ENCODE peak calls at places on chromosomes 6 and 20, in eight cellular contexts. R is CD8-positive, alpha-beta memory T cell; D is transverse colon; K is heart left ventricle; J is H9; E is cardiac muscle cell; I is iPS DF 6.9; L is neuronal stem cell. M is an unnamed sample. For H3K4me1, the result is how much of the 10 kb centered on the place peaks cover.

GRCh38 chr6:63963756-63964315 is 328.2 kb downstream of the PHF3 start:
- DNase-seq in R (no peak), D (no peak), K (no peak), J (no peak), E (no peak), I (no peak), L (no peak), M (no peak)

GRCh38 chr6:25193147-25193864 is 85.9 kb upstream of the CARMIL1 start:
- DNase-seq in R (no peak), D (no peak), K (peak), J (no peak), E (no peak), I (no peak), L (no peak), M (no peak)

GRCh38 chr6:389622-390021 is 1.9 kb upstream of the IRF4 start:
- DNase-seq in R (no peak), D (peak), K (no peak), J (no peak), E (no peak), I (no peak), L (no peak), M (no peak)

GRCh38 chr20:5001174-5002076 is at the start of gene SLC23A2:
- DNase-seq in R (peak), D (peak), K (peak), J (peak), E (peak), I (no peak), L (no peak), M (peak)

GRCh38 chr20:9301129-9302072 is 213.0 kb upstream of the LAMP5 start:
- DNase-seq in R (no peak), D (peak), K (no peak), J (no peak), E (no peak), I (no peak), L (no peak), M (no peak)

GRCh38 chr6:13760948-13761347 is 49.3 kb upstream of the RANBP9 start:
- DNase-seq in R (no peak), D (no peak), K (no peak), J (no peak), E (no peak), I (no peak), L (no peak), M (no peak)

GRCh38 chr6:41342241-41342640 is 6.8 kb downstream of the NCR2 start:
- DNase-seq in R (no peak), D (no peak), K (no peak), J (no peak), E (no peak), I (no peak), L (no peak), M (no peak)

GRCh38 chr6:52312461-52312860 is 27.9 kb upstream of the MCM3 start:
- DNase-seq in R (no peak), D (no peak), K (no peak), J (no peak), E (no peak), I (no peak), L (no peak), M (no peak)

GRCh38 chr6:18096423-18096822 is 26.1 kb downstream of the NHLRC1 start:
- DNase-seq in R (no peak), D (no peak), K (no peak), J (no peak), E (no peak), I (no peak), L (no peak), M (no peak)

GRCh38 chr6:138692058-138692977 is 81.3 kb upstream of the CCDC28A start:
- DNase-seq in R (peak), D (peak), K (peak), J (peak), E (peak), I (no peak), L (peak), M (peak)

GRCh38 chr6:4573958-4574481 is 202.2 kb upstream of the CDYL start:
- DNase-seq in R (no peak), D (no peak), K (no peak), J (peak), E (no peak), I (no peak), L (no peak), M (no peak)

GRCh38 chr20:51918561-51918960 is 116.2 kb upstream of the SALL4 start:
- DNase-seq in R (no peak), D (no peak), K (no peak), J (no peak), E (no peak), I (no peak), L (no peak), M (no peak)

GRCh38 chr6:128657181-128657580 is 136.8 kb upstream of the PTPRK start:
- DNase-seq in R (no peak), D (no peak), K (no peak), J (no peak), E (no peak), I (no peak), L (no peak), M (no peak)

GRCh38 chr6:110944681-110945151 is 13.8 kb upstream of the GTF3C6 start:
- DNase-seq in R (no peak), D (no peak), K (no peak), J (no peak), E (no peak), I (no peak), L (no peak), M (no peak)

GRCh38 chr6:14819840-14820420 is 425.9 kb upstream of the JARID2 start:
- DNase-seq in R (no peak), D (no peak), K (no peak), J (no peak), E (no peak), I (no peak), L (no peak), M (no peak)

GRCh38 chr6:91864911-91865310 is 1278.0 kb upstream of the MAP3K7 start:
- DNase-seq in R (no peak), D (no peak), K (no peak), J (no peak), E (no peak), I (no peak), L (no peak), M (no peak)

GRCh38 chr6:20366082-20366834 is 35.4 kb upstream of the E2F3 start:
- DNase-seq in R (peak), D (peak), K (no peak), J (no peak), E (no peak), I (no peak), L (no peak), M (peak)

GRCh38 chr20:10510216-10510615 is 75.1 kb downstream of the SLX4IP start:
- DNase-seq in R (no peak), D (no peak), K (no peak), J (no peak), E (no peak), I (no peak), L (no peak), M (no peak)

GRCh38 chr6:67608099-67608749 is 1026.9 kb upstream of the ADGRB3 start:
- DNase-seq in R (no peak), D (no peak), K (no peak), J (no peak), E (no peak), I (no peak), L (no peak), M (no peak)

GRCh38 chr20:33914871-33915270 is 78.8 kb upstream of the RALY start:
- DNase-seq in R (no peak), D (no peak), K (no peak), J (no peak), E (no peak), I (no peak), L (no peak), M (peak)

GRCh38 chr20:7108929-7109328 is 341.4 kb downstream of the BMP2 start:
- DNase-seq in R (no peak), D (no peak), K (no peak), J (no peak), E (no peak), I (no peak), L (no peak), M (no peak)

GRCh38 chr6:166112580-166112979 is 55.1 kb downstream of the TBXT start:
- DNase-seq in R (no peak), D (no peak), K (no peak), J (no peak), E (no peak), I (no peak), L (no peak), M (no peak)

GRCh38 chr20:62989201-62989601 is 17.6 kb downstream of the BHLHE23 start:
- DNase-seq in R (no peak), D (no peak), K (no peak), J (no peak), E (no peak), I (no peak), L (no peak), M (no peak)

GRCh38 chr6:13268914-13269532 is 59.3 kb downstream of the TBC1D7 start:
- DNase-seq in R (no peak), D (no peak), K (no peak), J (no peak), E (peak), I (no peak), L (no peak), M (no peak)

GRCh38 chr20:37877832-37878772 is 24.8 kb upstream of the VSTM2L start:
- DNase-seq in R (no peak), D (no peak), K (no peak), J (no peak), E (no peak), I (no peak), L (no peak), M (no peak)

GRCh38 chr20:3115190-3116107 is 30.9 kb upstream of the AVP start:
- DNase-seq in R (no peak), D (no peak), K (peak), J (peak), E (peak), I (no peak), L (peak), M (peak)

GRCh38 chr6:105482227-105482839 is 79.5 kb upstream of the PREP start:
- DNase-seq in R (no peak), D (peak), K (peak), J (no peak), E (peak), I (no peak), L (no peak), M (peak)

GRCh38 chr6:105482956-105483355 is 80.1 kb upstream of the PREP start:
- DNase-seq in R (no peak), D (no peak), K (no peak), J (no peak), E (no peak), I (no peak), L (no peak), M (no peak)

GRCh38 chr6:105474234-105474633 is 71.4 kb upstream of the PREP start:
- DNase-seq in R (no peak), D (no peak), K (no peak), J (no peak), E (no peak), I (no peak), L (no peak), M (no peak)

GRCh38 chr6:105476978-105477377 is 74.1 kb upstream of the PREP start:
- DNase-seq in R (no peak), D (no peak), K (no peak), J (no peak), E (no peak), I (no peak), L (no peak), M (no peak)
- H3K4me1 ChIP-seq in R (under half), D (under half), K (under half), J (under half), E (under half), I (under half), L (under half), M (under half)

GRCh38 chr6:69185276-69185675 is 550.2 kb downstream of the ADGRB3 start:
- DNase-seq in R (no peak), D (no peak), K (no peak), J (no peak), E (no peak), I (no peak), L (no peak), M (no peak)

GRCh38 chr6:69181964-69182363 is 546.9 kb downstream of the ADGRB3 start:
- DNase-seq in R (no peak), D (no peak), K (no peak), J (no peak), E (no peak), I (no peak), L (no peak), M (no peak)

GRCh38 chr6:69179681-69180080 is 544.6 kb downstream of the ADGRB3 start:
- DNase-seq in R (no peak), D (no peak), K (no peak), J (peak), E (no peak), I (no peak), L (no peak), M (no peak)

GRCh38 chr6:69180361-69181067 is 545.4 kb downstream of the ADGRB3 start:
- DNase-seq in R (no peak), D (no peak), K (no peak), J (no peak), E (no peak), I (no peak), L (no peak), M (no peak)
- H3K4me1 ChIP-seq in R (under half), D (under half), K (under half), J (under half), E (under half), I (under half), L (under half), M (under half)

DNA sequence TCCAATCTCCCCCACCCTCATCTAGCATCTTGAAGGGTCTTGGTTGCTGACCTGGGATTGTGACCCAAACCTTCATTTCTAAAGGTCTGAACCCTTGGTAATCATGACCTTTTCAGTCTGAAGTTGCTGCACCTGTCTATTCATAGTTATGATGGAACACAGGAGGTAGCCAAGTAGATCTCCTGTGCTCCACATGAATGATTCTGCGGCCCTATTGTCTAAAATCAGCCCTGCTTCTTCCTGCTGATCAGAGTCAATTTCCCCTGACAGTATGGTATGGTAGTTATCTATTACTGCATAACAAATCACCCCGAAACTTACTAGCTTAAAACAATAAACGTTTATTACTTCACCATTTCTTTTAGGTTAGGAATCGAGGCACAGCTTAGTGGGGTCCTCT is 9.0 kb downstream of the OR2B6 start:
- DNase-seq in R (no peak), D (no peak), K (no peak), J (no peak), E (no peak), I (no peak), L (no peak), M (no peak)
- H3K4me1 ChIP-seq in R (under half), D (under half), K (under half), J (under half), E (under half), I (under half), L (under half), M (under half)

DNA sequence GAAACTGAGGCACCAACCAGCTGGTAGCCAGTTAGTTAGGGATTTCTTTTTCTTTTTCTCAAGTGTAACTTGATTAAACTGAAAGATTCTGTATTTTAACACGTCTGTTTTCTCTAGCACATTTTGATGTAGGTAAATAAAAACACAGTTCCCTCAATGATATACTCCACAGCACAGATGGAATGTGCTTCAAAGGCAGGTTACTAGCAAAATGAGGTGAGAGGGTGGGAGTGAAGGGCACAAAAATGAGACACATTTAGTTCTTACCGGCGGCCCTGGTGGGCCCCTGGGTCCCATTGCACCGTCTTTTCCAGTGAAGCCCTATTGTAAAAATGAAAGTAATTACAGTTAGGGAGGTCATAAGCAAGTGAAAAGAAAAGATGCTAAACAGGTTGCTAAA is 108.9 kb downstream of the COL12A1 start:
- DNase-seq in R (no peak), D (no peak), K (no peak), J (no peak), E (no peak), I (no peak), L (no peak), M (no peak)
- H3K4me1 ChIP-seq in R (under half), D (under half), K (under half), J (under half), E (under half), I (under half), L (under half), M (under half)

DNA sequence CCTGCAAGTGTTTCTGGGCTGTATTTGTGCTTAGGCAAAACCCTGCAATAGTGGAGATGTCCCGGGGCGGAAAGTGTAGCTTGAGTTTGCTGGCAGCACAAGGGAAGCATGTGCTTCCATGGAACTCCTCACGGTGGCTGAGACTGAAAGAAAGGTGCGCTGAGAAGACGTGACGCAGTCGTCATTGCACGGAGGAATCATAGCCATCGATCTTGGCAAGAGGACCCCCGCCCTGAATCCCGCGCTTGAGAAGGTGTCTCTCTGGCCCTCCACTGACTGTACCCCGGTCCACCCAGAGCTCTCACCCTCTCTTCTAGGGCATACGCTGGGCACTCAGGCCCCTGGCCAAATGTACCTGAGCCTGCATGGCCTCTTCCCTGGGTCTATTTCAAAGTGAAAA is 1081.8 kb upstream of the DEFB115 start:
- DNase-seq in R (no peak), D (no peak), K (no peak), J (no peak), E (no peak), I (no peak), L (no peak), M (no peak)
- H3K4me1 ChIP-seq in R (under half), D (under half), K (under half), J (under half), E (under half), I (under half), L (under half), M (under half)

DNA sequence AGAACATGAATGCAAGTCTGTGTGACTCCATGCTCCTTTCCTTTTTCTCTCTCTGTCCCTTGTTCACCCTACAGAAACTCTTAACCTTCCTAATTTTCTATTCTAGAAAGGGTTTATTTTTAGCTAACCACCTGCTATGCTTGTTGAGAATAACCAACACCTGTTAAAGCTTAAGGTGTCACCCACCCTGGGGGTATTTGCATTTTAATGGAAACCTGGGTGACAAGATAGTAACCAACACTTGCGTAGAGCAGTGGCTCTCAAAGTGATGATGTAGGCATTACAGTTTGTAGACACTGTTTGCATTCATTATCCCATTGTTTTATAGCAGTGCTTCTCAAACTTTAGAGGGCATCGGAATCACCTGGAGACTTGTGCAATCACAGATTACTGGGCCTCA is 114.5 kb upstream of the ARMC2 start:
- DNase-seq in R (no peak), D (no peak), K (no peak), J (no peak), E (no peak), I (no peak), L (no peak), M (no peak)
- H3K4me1 ChIP-seq in R (under half), D (under half), K (under half), J (under half), E (under half), I (under half), L (under half), M (under half)

DNA sequence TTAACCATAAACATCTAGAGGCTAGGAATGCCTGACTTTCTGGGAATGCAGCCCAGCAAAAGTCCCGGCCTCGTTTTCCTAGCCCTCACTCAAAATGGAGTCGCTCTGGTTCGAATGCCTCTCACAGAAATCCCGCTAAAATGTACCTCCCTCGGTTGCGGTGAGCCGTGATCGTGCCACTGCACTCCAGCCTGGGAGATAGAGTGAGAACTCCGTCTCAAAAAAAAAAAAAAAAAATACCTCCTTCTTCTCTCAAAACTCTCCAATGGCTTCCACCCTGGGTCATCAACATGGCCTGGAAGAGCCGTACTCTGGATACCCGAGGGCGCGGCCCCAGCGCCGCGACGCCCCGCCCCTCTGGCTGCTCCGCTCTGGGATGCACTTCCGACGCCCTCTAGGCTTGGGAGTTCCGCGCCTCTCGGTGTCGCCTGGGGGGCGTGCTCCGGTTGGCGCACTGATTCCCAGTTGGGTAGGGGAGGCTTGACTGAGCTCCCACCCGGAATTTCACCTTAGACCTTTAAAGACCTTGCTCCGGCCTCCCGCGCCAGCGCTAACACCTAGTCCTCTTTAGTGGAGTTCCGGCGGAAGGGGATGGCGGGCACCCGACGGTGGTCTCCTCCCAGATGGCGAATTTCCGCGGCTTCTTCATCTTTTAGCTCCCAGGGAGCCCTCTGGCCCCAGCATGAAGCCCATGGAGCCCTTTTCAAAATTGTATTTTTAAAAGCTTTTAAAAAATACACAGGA is 12.3 kb downstream of the HMGN4 start:
- DNase-seq in R (peak), D (peak), K (peak), J (peak), E (peak), I (no peak), L (peak), M (peak)
- H3K4me1 ChIP-seq in R (under half), D (under half), K (under half), J (under half), E (under half), I (under half), L (under half), M (half or more)

DNA sequence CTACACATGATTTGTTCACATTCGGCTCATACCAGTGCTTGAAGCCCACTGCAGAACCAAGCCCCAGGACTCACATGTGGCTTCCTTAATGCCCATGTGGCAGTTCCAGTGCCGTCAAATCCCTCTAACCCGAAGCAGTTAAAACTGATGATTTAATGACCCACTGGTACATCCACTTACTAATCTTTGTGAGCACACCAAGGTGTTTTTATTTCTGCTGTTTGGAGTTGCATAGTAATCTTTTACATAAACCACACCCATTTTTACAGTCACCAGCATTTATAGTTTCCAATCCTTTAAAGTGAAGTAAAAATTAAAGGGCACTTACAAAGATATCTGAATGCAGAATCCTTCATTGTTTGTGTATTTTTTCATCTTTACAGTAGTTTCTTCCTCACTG is 232.0 kb downstream of the ANKRD60 start:
- DNase-seq in R (no peak), D (no peak), K (no peak), J (no peak), E (no peak), I (no peak), L (no peak), M (no peak)
- H3K4me1 ChIP-seq in R (under half), D (under half), K (under half), J (under half), E (under half), I (under half), L (under half), M (under half)

GRCh38 chr6:135105299-135105698 is 50.7 kb upstream of the HBS1L start:
- DNase-seq in R (no peak), D (no peak), K (no peak), J (no peak), E (no peak), I (no peak), L (no peak), M (no peak)

GRCh38 chr6:135108692-135109091 is 54.1 kb upstream of the HBS1L start:
- DNase-seq in R (no peak), D (no peak), K (no peak), J (no peak), E (no peak), I (no peak), L (no peak), M (no peak)

GRCh38 chr6:135104199-135104598 is 49.6 kb upstream of the HBS1L start:
- DNase-seq in R (no peak), D (no peak), K (no peak), J (no peak), E (no peak), I (no peak), L (no peak), M (no peak)

GRCh38 chr6:135105710-135106109 is 51.1 kb upstream of the HBS1L start:
- DNase-seq in R (no peak), D (no peak), K (no peak), J (no peak), E (no peak), I (no peak), L (no peak), M (no peak)

GRCh38 chr6:135106611-135107010 is 52.0 kb upstream of the HBS1L start:
- DNase-seq in R (no peak), D (no peak), K (no peak), J (no peak), E (no peak), I (no peak), L (no peak), M (no peak)
- H3K4me1 ChIP-seq in R (under half), D (under half), K (under half), J (under half), E (under half), I (under half), L (under half), M (under half)

M was measured in DND-41.